ENCODE peak calls at places on chromosomes 7 and 10, in four cellular contexts. One of them, this sample, is unnamed.

GRCh38 chr7:131605280-131605878 is 49.0 kb upstream of the PODXL start:
- DNase-seq in GM12878: no peak
- DNase-seq in HepG2: no peak
- DNase-seq in K562: no peak
- DNase-seq in this sample: no peak

GRCh38 chr7:71521506-71521905 is 389.6 kb downstream of the GALNT17 start:
- DNase-seq in GM12878: no peak
- DNase-seq in K562: no peak
- DNase-seq in HepG2: no peak
- DNase-seq in this sample: no peak

GRCh38 chr7:22549667-22550513 is 49.9 kb upstream of the STEAP1B start:
- DNase-seq in K562: no peak
- DNase-seq in GM12878: no peak
- DNase-seq in HepG2: peak
- DNase-seq in this sample: no peak

GRCh38 chr7:42262907-42263466 is 26.0 kb upstream of the GLI3 start:
- DNase-seq in HepG2: no peak
- DNase-seq in K562: no peak
- DNase-seq in GM12878: no peak
- DNase-seq in this sample: no peak

GRCh38 chr7:159218216-159219006 is 73.7 kb upstream of the VIPR2 start:
- DNase-seq in K562: no peak
- DNase-seq in HepG2: no peak
- DNase-seq in GM12878: no peak
- DNase-seq in this sample: no peak

GRCh38 chr10:7291487-7292113 is 119.2 kb downstream of the SFMBT2 start:
- DNase-seq in K562: no peak
- DNase-seq in GM12878: no peak
- DNase-seq in HepG2: no peak
- DNase-seq in this sample: no peak

GRCh38 chr10:14757394-14757793 is 17.3 kb downstream of the FAM107B start:
- DNase-seq in K562: no peak
- DNase-seq in GM12878: no peak
- DNase-seq in HepG2: no peak
- DNase-seq in this sample: no peak

GRCh38 chr7:50531928-50532327 is 33.3 kb downstream of the DDC start:
- DNase-seq in GM12878: no peak
- DNase-seq in K562: no peak
- DNase-seq in HepG2: no peak
- DNase-seq in this sample: no peak

GRCh38 chr10:17671307-17671706 is 27.4 kb downstream of the STAM start:
- DNase-seq in K562: no peak
- DNase-seq in HepG2: peak
- DNase-seq in GM12878: no peak
- DNase-seq in this sample: no peak

GRCh38 chr7:158109364-158110033 is 478.1 kb downstream of the PTPRN2 start:
- DNase-seq in GM12878: no peak
- DNase-seq in HepG2: no peak
- DNase-seq in K562: no peak
- DNase-seq in this sample: no peak

GRCh38 chr10:124601431-124602120 is 140.0 kb downstream of the LHPP start:
- DNase-seq in GM12878: peak
- DNase-seq in HepG2: no peak
- DNase-seq in K562: no peak
- DNase-seq in this sample: no peak

GRCh38 chr7:157590526-157590925 is 253.7 kb downstream of the DNAJB6 start:
- DNase-seq in GM12878: no peak
- DNase-seq in HepG2: no peak
- DNase-seq in K562: no peak
- DNase-seq in this sample: no peak

GRCh38 chr7:80151274-80151665 is 16.6 kb downstream of the GNAI1 start:
- DNase-seq in GM12878: no peak
- DNase-seq in K562: no peak
- DNase-seq in HepG2: no peak
- DNase-seq in this sample: no peak

GRCh38 chr7:90227259-90227658 is 15.7 kb downstream of the STEAP2 start:
- DNase-seq in K562: no peak
- DNase-seq in GM12878: no peak
- DNase-seq in HepG2: no peak
- DNase-seq in this sample: no peak

GRCh38 chr10:311901-312665 is 176.8 kb downstream of the ZMYND11 start:
- DNase-seq in GM12878: no peak
- DNase-seq in K562: no peak
- DNase-seq in HepG2: no peak
- DNase-seq in this sample: no peak

GRCh38 chr7:47226688-47227087 is 355.2 kb downstream of the TNS3 start:
- DNase-seq in GM12878: no peak
- DNase-seq in K562: no peak
- DNase-seq in HepG2: no peak
- DNase-seq in this sample: no peak

GRCh38 chr7:81210092-81211064 is 291.5 kb upstream of the SEMA3C start:
- DNase-seq in K562: no peak
- DNase-seq in HepG2: no peak
- DNase-seq in GM12878: no peak
- DNase-seq in this sample: no peak

GRCh38 chr7:73978681-73979563 is 49.1 kb upstream of the ELN start:
- DNase-seq in HepG2: peak
- DNase-seq in GM12878: peak
- DNase-seq in K562: peak
- DNase-seq in this sample: peak

GRCh38 chr7:45575501-45576248 is 1.5 kb downstream of the ADCY1 start:
- DNase-seq in GM12878: no peak
- DNase-seq in HepG2: no peak
- DNase-seq in K562: no peak
- DNase-seq in this sample: no peak

GRCh38 chr7:2450198-2451107 is 25.7 kb downstream of the GRIFIN start:
- DNase-seq in HepG2: no peak
- DNase-seq in K562: no peak
- DNase-seq in GM12878: no peak
- DNase-seq in this sample: no peak

GRCh38 chr10:121541450-121541849 is 56.8 kb downstream of the FGFR2 start:
- DNase-seq in HepG2: no peak
- DNase-seq in K562: no peak
- DNase-seq in GM12878: no peak
- DNase-seq in this sample: no peak

GRCh38 chr10:10996966-10997620 is 20.6 kb upstream of the CELF2 start:
- DNase-seq in HepG2: no peak
- DNase-seq in GM12878: no peak
- DNase-seq in K562: no peak
- DNase-seq in this sample: no peak

GRCh38 chr7:52500796-52501195 is 534.6 kb upstream of the POM121L12 start:
- DNase-seq in HepG2: no peak
- DNase-seq in K562: no peak
- DNase-seq in GM12878: no peak
- DNase-seq in this sample: no peak

GRCh38 chr7:137717811-137718271 is 128.9 kb downstream of the DGKI start:
- DNase-seq in K562: no peak
- DNase-seq in HepG2: no peak
- DNase-seq in GM12878: peak
- DNase-seq in this sample: peak

GRCh38 chr10:31321396-31321941 is 2.5 kb downstream of the ZEB1 start:
- DNase-seq in GM12878: no peak
- DNase-seq in K562: no peak
- DNase-seq in HepG2: no peak
- DNase-seq in this sample: no peak

GRCh38 chr10:17943033-17943745 is 8.5 kb upstream of the SLC39A12 start:
- DNase-seq in GM12878: no peak
- DNase-seq in K562: no peak
- DNase-seq in HepG2: no peak
- DNase-seq in this sample: no peak

GRCh38 chr10:46223064-46223480 is 63.7 kb upstream of the ANTXRL start:
- DNase-seq in HepG2: no peak
- DNase-seq in GM12878: no peak
- DNase-seq in K562: peak
- DNase-seq in this sample: no peak

GRCh38 chr7:32779167-32779566 is 112.4 kb downstream of the KBTBD2 start:
- DNase-seq in HepG2: no peak
- DNase-seq in K562: no peak
- DNase-seq in GM12878: no peak
- DNase-seq in this sample: no peak

GRCh38 chr10:118926018-118926417 is 103.5 kb upstream of the NANOS1 start:
- DNase-seq in HepG2: no peak
- DNase-seq in GM12878: no peak
- DNase-seq in K562: no peak
- DNase-seq in this sample: no peak

GRCh38 chr10:14592026-14592425 is 182.7 kb downstream of the FAM107B start:
- DNase-seq in K562: no peak
- DNase-seq in GM12878: no peak
- DNase-seq in HepG2: no peak
- DNase-seq in this sample: no peak

GRCh38 chr7:2813350-2814185 is 30.5 kb downstream of the GNA12 start:
- DNase-seq in K562: no peak
- DNase-seq in HepG2: no peak
- DNase-seq in GM12878: no peak
- DNase-seq in this sample: no peak

GRCh38 chr10:11434323-11434722 is 177.1 kb downstream of the USP6NL start:
- DNase-seq in HepG2: peak
- DNase-seq in GM12878: no peak
- DNase-seq in K562: peak
- DNase-seq in this sample: no peak

GRCh38 chr10:71264345-71265200 is 52.2 kb downstream of the UNC5B start:
- DNase-seq in HepG2: no peak
- DNase-seq in K562: no peak
- DNase-seq in GM12878: no peak
- DNase-seq in this sample: no peak

GRCh38 chr7:20191044-20191867 is 25.9 kb downstream of the MACC1 start:
- DNase-seq in HepG2: no peak
- DNase-seq in K562: no peak
- DNase-seq in GM12878: no peak
- DNase-seq in this sample: no peak

GRCh38 chr10:85548038-85548437 is 818.6 kb downstream of the GRID1 start:
- DNase-seq in HepG2: peak
- DNase-seq in GM12878: peak
- DNase-seq in K562: no peak
- DNase-seq in this sample: peak

GRCh38 chr10:35040761-35041501 is 49.2 kb downstream of the CUL2 start:
- DNase-seq in K562: no peak
- DNase-seq in GM12878: no peak
- DNase-seq in HepG2: no peak
- DNase-seq in this sample: peak
- TF ChIP-seq TARDBP in K562: no peak
- TF ChIP-seq TARDBP in GM12878: no peak
- TF ChIP-seq TARDBP in HepG2: no peak
- TF ChIP-seq TARDBP in this sample: no peak

DNA sequence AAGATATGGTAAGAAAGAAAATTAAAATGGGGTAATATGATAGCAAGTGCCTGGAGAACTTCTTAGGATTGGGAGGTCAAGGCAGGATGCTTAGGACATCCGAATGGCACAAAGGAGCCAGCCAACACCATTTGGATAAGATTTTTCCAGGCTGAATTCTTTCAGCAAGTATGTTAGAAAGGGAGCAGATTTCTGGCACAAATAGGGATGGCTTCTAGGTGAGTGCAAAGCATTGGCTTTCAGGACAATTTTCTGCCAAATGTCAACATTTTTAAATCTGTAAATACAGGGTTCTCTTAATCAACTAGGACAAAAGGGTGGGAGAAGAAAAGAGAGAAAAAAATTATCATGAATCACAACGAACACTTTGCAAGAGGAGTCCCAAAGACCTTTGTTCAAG is 409.1 kb downstream of the GPAM start:
- DNase-seq in HepG2: no peak
- DNase-seq in K562: no peak
- DNase-seq in GM12878: no peak
- DNase-seq in this sample: no peak
- TF ChIP-seq BHLHE40 in HepG2: no peak
- TF ChIP-seq BHLHE40 in K562: no peak
- TF ChIP-seq BHLHE40 in GM12878: no peak
- TF ChIP-seq BHLHE40 in this sample: no peak

GRCh38 chr7:68888971-68889385 is 709.3 kb upstream of the AUTS2 start:
- DNase-seq in K562: no peak
- DNase-seq in GM12878: no peak
- DNase-seq in HepG2: no peak
- DNase-seq in this sample: no peak
- TF ChIP-seq FOXM1 in K562: no peak
- TF ChIP-seq FOXM1 in GM12878: no peak
- TF ChIP-seq FOXM1 in HepG2: no peak
- TF ChIP-seq FOXM1 in this sample: no peak

GRCh38 chr7:29593458-29593857 is 29.8 kb downstream of the PRR15 start:
- DNase-seq in GM12878: no peak
- DNase-seq in HepG2: no peak
- DNase-seq in K562: no peak
- DNase-seq in this sample: no peak

GRCh38 chr7:29587195-29587808 is 23.7 kb downstream of the PRR15 start:
- DNase-seq in HepG2: no peak
- DNase-seq in K562: no peak
- DNase-seq in GM12878: no peak
- DNase-seq in this sample: no peak

GRCh38 chr7:29588212-29588611 is 24.6 kb downstream of the PRR15 start:
- DNase-seq in HepG2: no peak
- DNase-seq in K562: no peak
- DNase-seq in GM12878: no peak
- DNase-seq in this sample: no peak

GRCh38 chr7:29592866-29593265 is 29.2 kb downstream of the PRR15 start:
- DNase-seq in GM12878: no peak
- DNase-seq in HepG2: no peak
- DNase-seq in K562: no peak
- DNase-seq in this sample: no peak

DNA sequence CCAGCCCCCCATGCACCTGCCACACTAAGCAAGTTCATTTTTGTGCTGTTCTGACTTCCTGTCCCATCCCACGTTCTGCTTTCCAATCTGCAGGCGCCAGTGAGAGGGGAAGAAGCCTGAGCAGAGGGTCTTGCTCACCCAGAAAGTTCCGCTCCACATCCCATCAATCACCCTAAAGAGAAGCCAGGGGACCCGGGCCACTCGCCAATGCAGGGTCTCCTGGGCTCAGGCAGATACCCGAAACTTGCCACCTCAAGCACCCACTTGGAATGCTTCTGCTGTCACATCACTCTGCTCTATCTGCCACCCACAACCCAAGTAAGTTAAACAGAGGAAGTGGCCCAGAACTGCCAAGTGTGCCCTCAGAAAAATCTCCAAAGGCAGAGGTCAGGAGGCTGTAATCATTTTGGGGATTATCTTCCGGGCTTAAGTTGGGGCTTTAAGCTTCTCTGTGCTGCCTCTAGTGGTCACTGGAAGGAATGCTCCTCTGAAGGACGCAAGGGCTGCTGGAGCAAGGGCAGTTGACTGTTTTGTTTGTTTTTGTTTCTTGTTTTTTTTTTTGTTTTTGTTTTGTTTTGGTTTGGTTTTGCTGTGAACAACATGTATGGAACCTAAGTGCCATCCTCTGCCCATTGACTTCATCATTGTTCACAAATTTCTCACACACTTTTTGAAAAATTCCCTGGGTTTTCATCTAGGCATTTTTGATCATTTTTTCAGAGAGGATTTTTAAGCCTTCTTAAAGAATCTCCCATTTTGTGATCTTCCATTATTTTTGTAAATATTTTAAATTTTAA is 25.5 kb downstream of the PRR15 start:
- DNase-seq in HepG2: peak
- DNase-seq in GM12878: peak
- DNase-seq in K562: peak
- DNase-seq in this sample: peak
- TF ChIP-seq TARDBP in HepG2: no peak
- TF ChIP-seq TARDBP in GM12878: no peak
- TF ChIP-seq TARDBP in K562: no peak
- TF ChIP-seq TARDBP in this sample: no peak

GRCh38 chr7:155441856-155442255 is 16.1 kb upstream of the EN2 start:
- DNase-seq in HepG2: no peak
- DNase-seq in GM12878: no peak
- DNase-seq in K562: no peak
- DNase-seq in this sample: no peak
- TF ChIP-seq BHLHE40 in HepG2: no peak
- TF ChIP-seq BHLHE40 in GM12878: no peak
- TF ChIP-seq BHLHE40 in K562: no peak
- TF ChIP-seq BHLHE40 in this sample: no peak